ENCODE peak calls at places on chromosomes 4 and X, in seven cellular contexts. L is transverse colon, F is SK-N-SH, S is pancreas, I is heart right ventricle, C is cardiac muscle cell, M is heart left ventricle. Y is an unnamed sample.
A peak's percentile ranks its signal among the peaks of the same experiment; 100 is the strongest.

GRCh38 chr4:98706200-98706813 is 47.9 kb upstream of the TSPAN5 start:
- DNase-seq in C (no peak), L (no peak), F (no peak), S (no peak), M (no peak), I (no peak), Y (no peak)

GRCh38 chr4:81164126-81164525 is 50.9 kb downstream of the PRKG2 start:
- DNase-seq in C (no peak), L (peak; percentile 52), M (no peak), I (no peak), F (no peak), S (no peak), Y (no peak)

GRCh38 chrX:123590842-123591491 is 141.9 kb downstream of the THOC2 start:
- DNase-seq in L (no peak), M (no peak), C (no peak), I (no peak), S (no peak), F (no peak), Y (no peak)

GRCh38 chr4:8600686-8601085 is 8.1 kb downstream of the CPZ start:
- DNase-seq in I (no peak), L (no peak), S (no peak), M (no peak), C (no peak), F (no peak), Y (no peak)

GRCh38 chr4:156413411-156413985 is 459.8 kb upstream of the CTSO start:
- DNase-seq in S (no peak), F (no peak), I (no peak), L (no peak), M (no peak), C (no peak), Y (no peak)

GRCh38 chr4:87465739-87466366 is 43.5 kb downstream of the NUDT9 start:
- DNase-seq in F (peak; percentile 41), L (no peak), S (no peak), C (peak; percentile 40), I (no peak), M (no peak), Y (no peak)

GRCh38 chrX:8724176-8724757 is 7.7 kb downstream of the ANOS1 start:
- DNase-seq in F (peak; percentile 34), S (no peak), L (no peak), I (no peak), M (no peak), C (no peak), Y (no peak)

GRCh38 chr4:74975848-74976824 is 43.2 kb downstream of the PARM1 start:
- DNase-seq in I (peak; percentile 14), L (no peak), M (peak; percentile 20), S (no peak), F (no peak), C (no peak), Y (peak; percentile 42)

DNA sequence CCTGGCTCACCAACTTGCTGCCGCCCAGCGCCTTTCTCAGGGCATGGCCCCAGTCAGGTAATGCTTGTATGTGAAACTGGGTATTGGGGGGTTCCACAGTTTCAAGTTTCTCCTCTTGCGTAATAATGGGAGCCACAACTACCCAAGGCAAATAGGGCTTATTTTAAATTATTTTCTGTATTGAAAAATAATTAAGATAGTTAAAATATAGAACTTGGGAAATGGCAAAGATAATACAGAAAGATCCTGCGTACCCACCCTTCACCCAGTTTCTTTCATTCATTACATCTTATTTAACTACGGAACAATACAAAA is 287 bp upstream of the QRFPR start:
- DNase-seq in S (no peak), F (no peak), I (no peak), L (no peak), C (no peak), M (no peak), Y (no peak)
- H3K4me3 ChIP-seq in S (no peak overlapping the region), F (no peak overlapping the region), I (peak overlapping the region; percentile 46), L (no peak overlapping the region), C (peak overlapping the region; percentile 29), M (peak overlapping the region; percentile 59), Y (peak overlapping the region; percentile 46)

GRCh38 chrX:148337873-148338272 is 162.5 kb upstream of the AFF2 start:
- DNase-seq in M (no peak), F (no peak), S (no peak), I (no peak), L (no peak), C (no peak), Y (no peak)
- H3K4me1 ChIP-seq in M (no peaks in the 10 kb centered on the region), F (no peaks in the 10 kb centered on the region), S (no peaks in the 10 kb centered on the region), I (no peaks in the 10 kb centered on the region), L (no peaks in the 10 kb centered on the region), C (no peaks in the 10 kb centered on the region), Y (no peaks in the 10 kb centered on the region)

GRCh38 chrX:48937065-48937907 is 18.5 kb upstream of the PIM2 start:
- DNase-seq in I (peak; percentile 37), C (peak; percentile 30), F (no peak), L (peak; percentile 84), S (no peak), M (peak; percentile 61), Y (peak; percentile 24)
- TF ChIP-seq CTCF in I (no peak), C (no peak), F (no peak), L (no peak), S (no peak), M (no peak), Y (no peak)

GRCh38 chr4:148831945-148832344 is 389.7 kb upstream of the NR3C2 start:
- DNase-seq in L (no peak), F (no peak), I (no peak), S (no peak), C (no peak), M (no peak), Y (no peak)

DNA sequence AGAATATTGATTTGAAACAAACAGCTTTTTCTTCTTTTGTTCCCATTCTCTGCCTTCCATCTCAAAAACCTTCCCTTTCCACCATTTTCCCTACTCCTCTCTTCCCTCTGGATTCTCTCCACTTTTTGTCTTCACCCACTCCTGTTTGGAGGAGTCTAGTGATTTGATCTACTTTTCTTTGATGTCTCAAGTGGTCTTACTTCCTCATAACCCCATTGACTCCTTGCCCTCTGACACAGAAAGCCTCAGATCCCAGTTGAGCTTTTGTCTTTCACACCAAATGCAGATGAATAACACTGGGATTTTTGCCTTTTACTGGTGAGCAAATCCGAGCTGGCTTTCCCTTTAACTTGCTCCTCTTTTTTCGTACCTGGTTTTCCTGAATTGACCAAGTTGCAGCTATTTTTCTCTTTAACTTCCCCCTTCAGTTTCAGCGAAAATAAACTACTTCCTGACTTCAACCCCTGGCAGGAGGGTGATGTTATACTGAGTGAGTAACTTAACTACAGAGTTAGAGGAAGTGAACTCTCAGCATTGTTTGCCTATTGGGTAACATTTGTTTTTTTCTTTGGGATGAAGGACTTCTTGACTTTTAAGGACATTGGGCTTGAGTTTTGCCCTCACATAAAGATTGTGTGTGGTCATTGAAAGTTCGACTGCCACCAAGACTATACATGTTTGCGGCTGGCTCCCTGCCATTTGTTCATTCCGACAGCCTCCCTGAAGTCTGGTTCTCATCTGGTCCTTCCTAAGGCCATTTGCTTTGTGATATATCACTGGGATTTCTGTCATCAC is 392.8 kb upstream of the NR3C2 start:
- DNase-seq in F (no peak), I (no peak), M (no peak), S (peak; percentile 10), L (no peak), C (peak; percentile 84), Y (no peak)
- H3K4me3 ChIP-seq in F (no peak overlapping the region), I (no peak overlapping the region), M (no peak overlapping the region), S (no peak overlapping the region), L (no peak overlapping the region), C (no peak overlapping the region), Y (no peak overlapping the region)

GRCh38 chr4:153499005-153499404 is 32.8 kb downstream of the TMEM131L start:
- DNase-seq in M (no peak), C (no peak), S (no peak), I (no peak), L (no peak), F (no peak), Y (no peak)

GRCh38 chr4:153494562-153494961 is 28.4 kb downstream of the TMEM131L start:
- DNase-seq in F (no peak), S (no peak), C (no peak), M (no peak), L (no peak), I (no peak), Y (no peak)

GRCh38 chr4:153497988-153498967 is 32.1 kb downstream of the TMEM131L start:
- DNase-seq in F (no peak), I (no peak), C (no peak), S (no peak), M (no peak), L (no peak), Y (no peak)

GRCh38 chr4:153497091-153497531 is 31.0 kb downstream of the TMEM131L start:
- DNase-seq in F (no peak), L (no peak), I (no peak), S (no peak), M (no peak), C (peak; percentile 42), Y (no peak)

DNA sequence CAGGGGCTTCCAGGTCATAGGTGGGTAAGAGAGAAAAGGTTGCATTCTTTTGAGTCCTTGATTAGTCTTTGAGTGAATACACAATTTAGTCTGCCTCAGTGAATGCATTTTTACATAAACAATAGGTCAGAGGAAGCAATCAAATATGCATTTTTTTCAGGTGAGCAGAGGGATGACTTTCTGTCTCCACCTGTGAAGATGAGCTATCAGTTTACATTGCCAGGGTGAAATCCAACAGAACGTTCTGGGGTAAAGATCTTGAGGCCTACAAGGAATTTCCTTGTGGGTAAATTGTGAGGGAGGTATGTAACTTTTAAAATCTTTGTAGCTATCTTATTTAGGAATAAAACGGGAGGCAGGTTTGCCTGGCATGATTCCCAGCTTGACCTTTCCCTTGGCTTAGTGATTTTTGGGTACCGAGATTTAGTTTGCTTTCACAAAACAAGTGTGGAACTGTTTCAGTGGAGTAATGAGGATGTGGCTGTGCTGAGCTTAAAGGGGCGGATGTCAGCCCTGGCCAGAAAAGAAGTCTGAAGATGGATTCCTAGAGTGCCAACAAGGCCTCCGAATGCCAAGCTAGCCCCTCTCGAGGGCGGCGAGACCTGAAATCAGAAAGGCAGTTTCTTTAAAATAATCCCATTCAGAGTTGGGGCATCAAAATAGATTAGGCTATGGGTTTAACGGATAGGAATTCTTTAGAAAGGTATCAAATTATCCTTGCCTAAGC is 29.5 kb downstream of the TMEM131L start:
- DNase-seq in C (no peak), S (no peak), F (no peak), L (no peak), I (no peak), M (no peak), Y (no peak)
- H3K4me1 ChIP-seq in C (peaks cover 19% of the 10 kb centered on the region), S (peaks cover 5% of the 10 kb centered on the region), F (peaks cover 12% of the 10 kb centered on the region), L (no peaks in the 10 kb centered on the region), I (peaks cover 24% of the 10 kb centered on the region), M (peaks cover 12% of the 10 kb centered on the region), Y (peaks cover 66% of the 10 kb centered on the region)

GRCh38 chrX:25144043-25144940 is 128.5 kb upstream of the ARX start:
- DNase-seq in F (peak; percentile 51), I (peak; percentile 30), L (peak; percentile 54), M (peak; percentile 25), S (peak; percentile 7), C (peak; percentile 84), Y (peak; percentile 74)
- TF ChIP-seq CTCF in F (peak; percentile 85), I (peak; percentile 63), L (peak; percentile 54), M (peak; percentile 52), S (peak; percentile 54), C (peak; percentile 59), Y (peak; percentile 85)

DNA sequence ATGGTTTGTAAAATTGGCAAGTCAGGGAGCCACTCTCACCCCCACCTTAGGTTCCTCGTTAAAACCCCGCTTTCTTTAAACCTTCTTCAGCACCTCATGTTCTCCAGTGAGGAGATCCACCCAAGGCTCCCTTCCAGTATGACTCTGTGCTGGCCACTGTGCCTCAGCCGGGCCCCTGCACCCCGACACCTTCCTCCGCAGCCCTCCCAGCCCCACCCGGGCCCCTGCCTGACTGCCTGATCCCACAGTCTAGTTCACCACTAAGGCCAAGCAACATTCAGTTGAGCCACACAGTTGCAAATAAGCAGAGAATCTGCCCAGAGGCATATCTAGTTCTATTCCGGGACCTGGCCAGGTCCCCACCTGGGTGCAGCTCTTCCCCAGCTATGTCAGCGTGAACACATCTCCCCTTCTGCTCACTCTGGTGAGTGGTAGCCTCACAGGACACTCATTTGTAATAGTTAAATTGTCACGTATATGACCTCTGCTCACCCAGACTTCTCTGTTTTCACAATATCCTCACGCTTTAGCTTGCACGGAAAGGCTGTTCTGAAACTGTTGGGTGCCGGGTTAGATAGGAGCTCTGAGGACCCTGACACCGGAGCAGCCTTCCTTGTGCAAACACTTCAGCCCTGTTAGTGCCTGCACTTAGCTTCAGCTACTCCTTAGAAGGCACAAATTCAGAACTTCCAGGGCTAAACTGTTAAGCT is 146.8 kb downstream of the DCTD start:
- DNase-seq in F (no peak), C (peak; percentile 38), I (no peak), S (no peak), L (no peak), M (no peak), Y (no peak)
- H3K4me3 ChIP-seq in F (no peak overlapping the region), C (no peak overlapping the region), I (no peak overlapping the region), S (no peak overlapping the region), L (no peak overlapping the region), M (no peak overlapping the region), Y (no peak overlapping the region)

Y was measured in psoas muscle.